ENCODE peak calls at places on chromosomes 4 and X, in ten cellular contexts. One of them, this sample, is unnamed.

GRCh38 chr4:3702084-3702521 is 64.1 kb upstream of the ADRA2C start:
- DNase-seq in neural crest cell: no peak
- DNase-seq in uterus: no peak
- DNase-seq in CD8-positive, alpha-beta T cell: no peak
- DNase-seq in GM10248: no peak
- DNase-seq in WTC11: no peak
- DNase-seq in hepatocyte: no peak
- DNase-seq in left lung: peak; percentile 51
- DNase-seq in H9: no peak
- DNase-seq in Calu3: no peak
- DNase-seq in this sample: no peak

GRCh38 chrX:86845101-86845500 is 672.5 kb upstream of the KLHL4 start:
- DNase-seq in neural crest cell: no peak
- DNase-seq in uterus: no peak
- DNase-seq in CD8-positive, alpha-beta T cell: no peak
- DNase-seq in GM10248: no peak
- DNase-seq in WTC11: no peak
- DNase-seq in hepatocyte: no peak
- DNase-seq in left lung: no peak
- DNase-seq in H9: no peak
- DNase-seq in Calu3: no peak
- DNase-seq in this sample: no peak

GRCh38 chrX:71911023-71911730 is 532 bp downstream of the NHSL2 start:
- DNase-seq in neural crest cell: peak; percentile 31
- DNase-seq in uterus: peak; percentile 23
- DNase-seq in CD8-positive, alpha-beta T cell: peak; percentile 3
- DNase-seq in GM10248: peak; percentile 22
- DNase-seq in WTC11: peak; percentile 73
- DNase-seq in hepatocyte: peak; percentile 53
- DNase-seq in left lung: peak; percentile 73
- DNase-seq in H9: peak; percentile 64
- DNase-seq in Calu3: peak; percentile 54
- DNase-seq in this sample: peak; percentile 22

GRCh38 chr4:108788731-108789130 is 25.9 kb upstream of the ETNPPL start:
- DNase-seq in neural crest cell: no peak
- DNase-seq in uterus: no peak
- DNase-seq in CD8-positive, alpha-beta T cell: no peak
- DNase-seq in GM10248: no peak
- DNase-seq in WTC11: no peak
- DNase-seq in hepatocyte: no peak
- DNase-seq in left lung: no peak
- DNase-seq in H9: no peak
- DNase-seq in Calu3: no peak
- DNase-seq in this sample: no peak

GRCh38 chrX:48472851-48473717 is 2.9 kb upstream of the FTSJ1 start:
- DNase-seq in neural crest cell: no peak
- DNase-seq in uterus: no peak
- DNase-seq in CD8-positive, alpha-beta T cell: no peak
- DNase-seq in GM10248: no peak
- DNase-seq in WTC11: no peak
- DNase-seq in hepatocyte: no peak
- DNase-seq in left lung: no peak
- DNase-seq in H9: no peak
- DNase-seq in Calu3: no peak
- DNase-seq in this sample: no peak

GRCh38 chr4:146335763-146336412 is 121.5 kb downstream of the REELD1 start:
- DNase-seq in neural crest cell: no peak
- DNase-seq in uterus: no peak
- DNase-seq in CD8-positive, alpha-beta T cell: no peak
- DNase-seq in GM10248: no peak
- DNase-seq in WTC11: no peak
- DNase-seq in hepatocyte: no peak
- DNase-seq in left lung: no peak
- DNase-seq in H9: no peak
- DNase-seq in Calu3: peak; percentile 2
- DNase-seq in this sample: no peak

GRCh38 chr4:146398896-146399443 is 122.8 kb downstream of the SLC10A7 start:
- DNase-seq in neural crest cell: no peak
- DNase-seq in uterus: no peak
- DNase-seq in CD8-positive, alpha-beta T cell: no peak
- DNase-seq in GM10248: no peak
- DNase-seq in WTC11: no peak
- DNase-seq in hepatocyte: no peak
- DNase-seq in left lung: no peak
- DNase-seq in H9: no peak
- DNase-seq in Calu3: no peak
- DNase-seq in this sample: no peak

GRCh38 chr4:110544594-110544993 is 68.6 kb downstream of the ENPEP start:
- DNase-seq in neural crest cell: no peak
- DNase-seq in uterus: no peak
- DNase-seq in CD8-positive, alpha-beta T cell: no peak
- DNase-seq in GM10248: no peak
- DNase-seq in WTC11: no peak
- DNase-seq in hepatocyte: no peak
- DNase-seq in left lung: no peak
- DNase-seq in H9: no peak
- DNase-seq in Calu3: no peak
- DNase-seq in this sample: no peak

GRCh38 chr4:140637836-140638235 is 69.1 kb upstream of the UCP1 start:
- DNase-seq in neural crest cell: peak; percentile 28
- DNase-seq in uterus: no peak
- DNase-seq in CD8-positive, alpha-beta T cell: no peak
- DNase-seq in GM10248: peak; percentile 56
- DNase-seq in WTC11: peak; percentile 45
- DNase-seq in hepatocyte: no peak
- DNase-seq in left lung: no peak
- DNase-seq in H9: peak; percentile 41
- DNase-seq in Calu3: peak; percentile 33
- DNase-seq in this sample: no peak

GRCh38 chr4:56649445-56650258 is 31.4 kb downstream of the HOPX start:
- DNase-seq in neural crest cell: no peak
- DNase-seq in uterus: no peak
- DNase-seq in CD8-positive, alpha-beta T cell: no peak
- DNase-seq in GM10248: no peak
- DNase-seq in WTC11: no peak
- DNase-seq in hepatocyte: no peak
- DNase-seq in left lung: no peak
- DNase-seq in H9: no peak
- DNase-seq in Calu3: no peak
- DNase-seq in this sample: no peak

GRCh38 chr4:52979020-52979419 is 116.9 kb downstream of the RASL11B start:
- DNase-seq in neural crest cell: no peak
- DNase-seq in uterus: no peak
- DNase-seq in CD8-positive, alpha-beta T cell: no peak
- DNase-seq in GM10248: no peak
- DNase-seq in WTC11: no peak
- DNase-seq in hepatocyte: no peak
- DNase-seq in left lung: no peak
- DNase-seq in H9: no peak
- DNase-seq in Calu3: no peak
- DNase-seq in this sample: no peak

DNA sequence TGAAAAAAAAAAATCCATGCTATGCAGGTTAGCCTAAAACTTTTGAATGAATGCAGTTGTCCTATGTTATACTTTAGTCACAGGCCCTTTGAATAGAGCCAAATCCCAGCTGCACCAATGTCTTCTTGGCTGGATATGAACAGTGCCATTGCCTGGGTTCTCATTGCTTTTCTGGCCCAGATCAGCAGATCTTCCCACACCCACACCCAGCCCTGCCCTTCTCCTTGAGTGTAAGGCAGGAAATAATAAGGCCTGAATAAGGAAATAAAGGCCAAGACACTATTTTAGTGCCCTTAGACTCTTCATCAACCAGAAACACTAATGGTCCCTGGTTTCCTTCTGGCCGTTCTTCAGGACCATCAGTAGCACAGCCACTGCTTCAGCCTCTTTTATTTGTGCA is 66.6 kb downstream of the USP38 start:
- DNase-seq in neural crest cell: no peak
- DNase-seq in uterus: no peak
- DNase-seq in CD8-positive, alpha-beta T cell: no peak
- DNase-seq in GM10248: no peak
- DNase-seq in WTC11: no peak
- DNase-seq in hepatocyte: no peak
- DNase-seq in left lung: no peak
- DNase-seq in H9: no peak
- DNase-seq in Calu3: no peak
- DNase-seq in this sample: no peak
- TF ChIP-seq CTCF in neural crest cell: no peak
- TF ChIP-seq CTCF in uterus: no peak
- TF ChIP-seq CTCF in CD8-positive, alpha-beta T cell: no peak
- TF ChIP-seq CTCF in GM10248: no peak
- TF ChIP-seq CTCF in WTC11: no peak
- TF ChIP-seq CTCF in hepatocyte: no peak
- TF ChIP-seq CTCF in left lung: no peak
- TF ChIP-seq CTCF in H9: no peak
- TF ChIP-seq CTCF in Calu3: no peak
- TF ChIP-seq CTCF in this sample: no peak

GRCh38 chrX:105191878-105192277 is 28.6 kb downstream of the TEX13A start:
- DNase-seq in neural crest cell: no peak
- DNase-seq in uterus: no peak
- DNase-seq in CD8-positive, alpha-beta T cell: no peak
- DNase-seq in GM10248: peak; percentile 8
- DNase-seq in WTC11: peak; percentile 35
- DNase-seq in hepatocyte: peak; percentile 37
- DNase-seq in left lung: no peak
- DNase-seq in H9: peak; percentile 55
- DNase-seq in Calu3: peak; percentile 3
- DNase-seq in this sample: no peak
- TF ChIP-seq CTCF in neural crest cell: peak; percentile 61
- TF ChIP-seq CTCF in uterus: no peak
- TF ChIP-seq CTCF in CD8-positive, alpha-beta T cell: no peak
- TF ChIP-seq CTCF in GM10248: no peak
- TF ChIP-seq CTCF in WTC11: no peak
- TF ChIP-seq CTCF in hepatocyte: peak; percentile 42
- TF ChIP-seq CTCF in left lung: no peak
- TF ChIP-seq CTCF in H9: peak; percentile 64
- TF ChIP-seq CTCF in Calu3: no peak
- TF ChIP-seq CTCF in this sample: no peak

GRCh38 chrX:51215266-51215665 is 117.4 kb upstream of the NUDT10 start:
- DNase-seq in neural crest cell: no peak
- DNase-seq in uterus: no peak
- DNase-seq in CD8-positive, alpha-beta T cell: no peak
- DNase-seq in GM10248: no peak
- DNase-seq in WTC11: no peak
- DNase-seq in hepatocyte: no peak
- DNase-seq in left lung: no peak
- DNase-seq in H9: no peak
- DNase-seq in Calu3: no peak
- DNase-seq in this sample: no peak
- TF ChIP-seq CTCF in neural crest cell: peak; percentile 16
- TF ChIP-seq CTCF in uterus: no peak
- TF ChIP-seq CTCF in CD8-positive, alpha-beta T cell: no peak
- TF ChIP-seq CTCF in GM10248: no peak
- TF ChIP-seq CTCF in WTC11: no peak
- TF ChIP-seq CTCF in hepatocyte: peak; percentile 9
- TF ChIP-seq CTCF in left lung: no peak
- TF ChIP-seq CTCF in H9: peak; percentile 53
- TF ChIP-seq CTCF in Calu3: no peak
- TF ChIP-seq CTCF in this sample: no peak

DNA sequence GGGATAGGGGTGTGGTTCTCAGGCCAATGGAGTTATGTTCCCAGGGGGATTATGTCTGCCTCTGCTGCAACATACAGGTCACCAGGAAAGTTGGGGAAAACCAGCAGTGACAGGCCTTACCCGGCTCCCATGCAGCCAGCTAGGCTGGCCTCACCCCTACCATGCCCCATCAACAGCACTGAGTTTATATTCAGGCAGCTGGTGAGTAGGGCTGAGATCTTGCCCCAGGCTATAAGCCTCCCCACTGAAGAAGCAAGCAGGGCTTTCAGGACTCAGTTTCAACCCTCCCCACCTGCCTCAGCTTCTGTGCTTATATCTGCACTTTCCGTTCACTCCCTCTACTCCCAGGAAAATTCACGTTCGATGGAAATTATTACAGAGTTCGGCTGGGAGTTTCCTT is 122.4 kb upstream of the PGRMC2 start:
- DNase-seq in neural crest cell: no peak
- DNase-seq in uterus: no peak
- DNase-seq in CD8-positive, alpha-beta T cell: no peak
- DNase-seq in GM10248: no peak
- DNase-seq in WTC11: no peak
- DNase-seq in hepatocyte: no peak
- DNase-seq in left lung: no peak
- DNase-seq in H9: no peak
- DNase-seq in Calu3: no peak
- DNase-seq in this sample: no peak
- TF ChIP-seq CTCF in neural crest cell: no peak
- TF ChIP-seq CTCF in uterus: no peak
- TF ChIP-seq CTCF in CD8-positive, alpha-beta T cell: no peak
- TF ChIP-seq CTCF in GM10248: no peak
- TF ChIP-seq CTCF in WTC11: no peak
- TF ChIP-seq CTCF in hepatocyte: no peak
- TF ChIP-seq CTCF in left lung: no peak
- TF ChIP-seq CTCF in H9: no peak
- TF ChIP-seq CTCF in Calu3: no peak
- TF ChIP-seq CTCF in this sample: no peak

DNA sequence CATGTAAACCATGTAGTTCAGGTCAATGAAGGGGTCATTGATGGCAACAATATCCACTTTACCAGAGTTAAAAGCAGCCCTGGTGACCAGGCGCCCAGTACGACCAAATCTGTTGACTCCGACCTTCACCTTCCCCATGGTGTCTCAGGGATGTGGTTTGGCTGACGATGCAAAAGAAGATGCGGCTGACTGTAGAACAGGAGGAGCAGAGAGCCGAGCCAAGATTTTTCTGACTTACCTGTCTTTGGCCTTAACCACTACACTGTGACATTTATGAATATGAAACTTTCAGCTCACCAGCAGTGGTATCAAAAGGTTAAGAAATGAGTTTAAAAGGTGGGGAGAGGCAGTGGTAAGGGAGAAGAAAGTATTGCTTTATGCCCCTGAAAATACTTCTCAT is 309.8 kb downstream of the BCOR start:
- DNase-seq in neural crest cell: no peak
- DNase-seq in uterus: no peak
- DNase-seq in CD8-positive, alpha-beta T cell: no peak
- DNase-seq in GM10248: no peak
- DNase-seq in WTC11: no peak
- DNase-seq in hepatocyte: no peak
- DNase-seq in left lung: no peak
- DNase-seq in H9: no peak
- DNase-seq in Calu3: no peak
- DNase-seq in this sample: no peak
- TF ChIP-seq CTCF in neural crest cell: no peak
- TF ChIP-seq CTCF in uterus: no peak
- TF ChIP-seq CTCF in CD8-positive, alpha-beta T cell: no peak
- TF ChIP-seq CTCF in GM10248: no peak
- TF ChIP-seq CTCF in WTC11: no peak
- TF ChIP-seq CTCF in hepatocyte: no peak
- TF ChIP-seq CTCF in left lung: no peak
- TF ChIP-seq CTCF in H9: no peak
- TF ChIP-seq CTCF in Calu3: no peak
- TF ChIP-seq CTCF in this sample: no peak